ENCODE peak calls at places on chromosomes 12 and 14, in six cellular contexts. Y, R, H, G, X and E are unnamed samples.

GRCh38 chr14:100271247-100271939 is 32.4 kb downstream of the YY1 start:
- DNase-seq in Y (no peak), R (no peak), H (no peak), G (no peak), X (peak; percentile 29), E (peak; percentile 14)

GRCh38 chr12:124680863-124681778 is 113.7 kb upstream of the NCOR2 start:
- DNase-seq in Y (peak; percentile 78), R (no peak), H (no peak), G (peak; percentile 92), X (peak; percentile 70), E (no peak)

GRCh38 chr12:93229494-93230310 is 148.0 kb upstream of the NUDT4 start:
- DNase-seq in Y (no peak), R (no peak), H (no peak), G (peak; percentile 22), X (no peak), E (no peak)

GRCh38 chr12:26732010-26732908 is 100.7 kb downstream of the ITPR2 start:
- DNase-seq in Y (no peak), R (peak; percentile 22), H (no peak), G (no peak), X (no peak), E (peak; percentile 4)

GRCh38 chr14:22650960-22651521 is 6.9 kb upstream of the OR6J1 start:
- DNase-seq in Y (no peak), R (peak; percentile 23), H (no peak), G (no peak), X (peak; percentile 48), E (no peak)

GRCh38 chr14:43651896-43652295 is 855.2 kb downstream of the FSCB start:
- DNase-seq in Y (no peak), R (peak; percentile 72), H (no peak), G (no peak), X (no peak), E (peak; percentile 20)

GRCh38 chr12:49947593-49948226 is 2.8 kb upstream of the AQP2 start:
- DNase-seq in Y (peak; percentile 37), R (no peak), H (no peak), G (no peak), X (no peak), E (no peak)

GRCh38 chr12:93415723-93416464 is 25.9 kb downstream of the UBE2N start:
- DNase-seq in Y (no peak), R (peak; percentile 63), H (no peak), G (peak; percentile 50), X (peak; percentile 19), E (no peak)

GRCh38 chr12:79689477-79690155 is 1.1 kb downstream of the PAWR start:
- DNase-seq in Y (peak; percentile 80), R (peak; percentile 39), H (no peak), G (peak; percentile 43), X (peak; percentile 3), E (peak; percentile 62)

GRCh38 chr12:87661770-87662402 is 367.3 kb downstream of the C12orf50 start:
- DNase-seq in Y (no peak), R (peak; percentile 59), H (no peak), G (no peak), X (no peak), E (peak; percentile 45)

GRCh38 chr12:115294443-115295133 is 610.6 kb upstream of the TBX3 start:
- DNase-seq in Y (no peak), R (no peak), H (no peak), G (no peak), X (no peak), E (no peak)

GRCh38 chr14:71776463-71777359 is 155.5 kb upstream of the RGS6 start:
- DNase-seq in Y (no peak), R (no peak), H (no peak), G (no peak), X (peak; percentile 84), E (no peak)

GRCh38 chr12:51922762-51923505 is 15.6 kb downstream of the ACVRL1 start:
- DNase-seq in Y (no peak), R (no peak), H (no peak), G (peak; percentile 67), X (no peak), E (peak; percentile 86)

GRCh38 chr12:15787801-15788200 is 1.4 kb downstream of the EPS8 start:
- DNase-seq in Y (no peak), R (no peak), H (no peak), G (no peak), X (no peak), E (no peak)

GRCh38 chr12:108832730-108833354 is 24.5 kb downstream of the SSH1 start:
- DNase-seq in Y (no peak), R (no peak), H (no peak), G (peak; percentile 76), X (no peak), E (no peak)

GRCh38 chr12:106097011-106097410 is 41.7 kb downstream of the NUAK1 start:
- DNase-seq in Y (no peak), R (no peak), H (no peak), G (no peak), X (no peak), E (no peak)

GRCh38 chr14:78785265-78785664 is 615.1 kb downstream of the NRXN3 start:
- DNase-seq in Y (no peak), R (no peak), H (no peak), G (no peak), X (no peak), E (no peak)

GRCh38 chr12:46783881-46784280 is 41.9 kb downstream of the SLC38A4 start:
- DNase-seq in Y (no peak), R (no peak), H (no peak), G (no peak), X (no peak), E (no peak)

GRCh38 chr12:114636723-114637480 is 47.1 kb downstream of the TBX3 start:
- DNase-seq in Y (no peak), R (no peak), H (no peak), G (peak; percentile 67), X (no peak), E (no peak)

GRCh38 chr14:50823051-50823762 is 7.8 kb downstream of the NIN start:
- DNase-seq in Y (no peak), R (no peak), H (no peak), G (peak; percentile 66), X (peak; percentile 4), E (no peak)

GRCh38 chr14:72243309-72243708 is 311.1 kb downstream of the RGS6 start:
- DNase-seq in Y (no peak), R (no peak), H (no peak), G (no peak), X (no peak), E (no peak)

GRCh38 chr14:77026166-77026929 is 2.2 kb downstream of the IRF2BPL start:
- DNase-seq in Y (peak; percentile 87), R (no peak), H (no peak), G (peak; percentile 45), X (no peak), E (peak; percentile 25)

GRCh38 chr14:69106451-69106850 is 46.5 kb downstream of the DCAF5 start:
- DNase-seq in Y (no peak), R (no peak), H (no peak), G (no peak), X (no peak), E (no peak)

GRCh38 chr12:57216931-57217871 is 607 bp downstream of the NXPH4 start:
- DNase-seq in Y (no peak), R (no peak), H (no peak), G (no peak), X (no peak), E (peak; percentile 47)

GRCh38 chr12:54010053-54010971 is 1.5 kb downstream of the HOXC8 start:
- DNase-seq in Y (peak; percentile 59), R (no peak), H (no peak), G (no peak), X (no peak), E (no peak)

GRCh38 chr12:14849664-14850063 is 6.3 kb upstream of the ART4 start:
- DNase-seq in Y (no peak), R (no peak), H (no peak), G (no peak), X (no peak), E (no peak)

GRCh38 chr12:13602217-13602616 is 379.2 kb downstream of the GRIN2B start:
- DNase-seq in Y (no peak), R (no peak), H (no peak), G (no peak), X (no peak), E (no peak)

GRCh38 chr14:73796881-73797539 is 54.6 kb upstream of the PTGR2 start:
- DNase-seq in Y (no peak), R (no peak), H (no peak), G (no peak), X (no peak), E (no peak)

GRCh38 chr12:91139981-91140659 is 28.8 kb upstream of the LUM start:
- DNase-seq in Y (no peak), R (no peak), H (no peak), G (peak; percentile 54), X (no peak), E (no peak)

GRCh38 chr14:71113376-71113775 is 206.1 kb downstream of the PCNX1 start:
- DNase-seq in Y (no peak), R (no peak), H (no peak), G (peak; percentile 52), X (no peak), E (no peak)

GRCh38 chr14:86087377-86087776 is 557.4 kb downstream of the FLRT2 start:
- DNase-seq in Y (no peak), R (peak; percentile 62), H (no peak), G (no peak), X (peak; percentile 4), E (no peak)

GRCh38 chr12:88578274-88578673 is 2.0 kb downstream of the KITLG start:
- DNase-seq in Y (no peak), R (no peak), H (no peak), G (no peak), X (no peak), E (no peak)

GRCh38 chr12:81668475-81668874 is 90.7 kb downstream of the PPFIA2 start:
- DNase-seq in Y (no peak), R (no peak), H (no peak), G (peak; percentile 46), X (peak; percentile 8), E (no peak)

GRCh38 chr12:104526751-104527150 is 70.0 kb downstream of the CHST11 start:
- DNase-seq in Y (no peak), R (no peak), H (no peak), G (no peak), X (no peak), E (no peak)